ENCODE peak calls at places on chromosomes 11 and 22, in five cellular contexts. One of them, this sample, is unnamed.

GRCh38 chr22:29621761-29622526 is 18.5 kb downstream of the NF2 start:
- DNase-seq in NCI-H460: peak
- DNase-seq in activated T-helper 9 cell treated with anti-CD3 and anti-CD28 coated beads, Interleukin-2, amount 50 U/mL, for 16 hours: no peak
- DNase-seq in mucosa of gallbladder: no peak
- DNase-seq in T-helper 2 cell: no peak
- DNase-seq in this sample: no peak

GRCh38 chr11:78268516-78269410 is 80.0 kb downstream of the USP35 start:
- DNase-seq in NCI-H460: no peak
- DNase-seq in activated T-helper 9 cell treated with anti-CD3 and anti-CD28 coated beads, Interleukin-2, amount 50 U/mL, for 16 hours: no peak
- DNase-seq in mucosa of gallbladder: no peak
- DNase-seq in T-helper 2 cell: no peak
- DNase-seq in this sample: no peak

GRCh38 chr11:117058761-117059233 is 39.4 kb downstream of the SIK3 start:
- DNase-seq in T-helper 2 cell: no peak
- DNase-seq in activated T-helper 9 cell treated with anti-CD3 and anti-CD28 coated beads, Interleukin-2, amount 50 U/mL, for 16 hours: no peak
- DNase-seq in NCI-H460: no peak
- DNase-seq in mucosa of gallbladder: no peak
- DNase-seq in this sample: no peak

GRCh38 chr11:17991799-17992433 is 20.9 kb downstream of the SERGEF start:
- DNase-seq in T-helper 2 cell: peak
- DNase-seq in mucosa of gallbladder: no peak
- DNase-seq in NCI-H460: peak
- DNase-seq in activated T-helper 9 cell treated with anti-CD3 and anti-CD28 coated beads, Interleukin-2, amount 50 U/mL, for 16 hours: peak
- DNase-seq in this sample: peak

GRCh38 chr22:32904044-32904443 is 102.5 kb downstream of the TIMP3 start:
- DNase-seq in T-helper 2 cell: no peak
- DNase-seq in mucosa of gallbladder: peak
- DNase-seq in NCI-H460: peak
- DNase-seq in activated T-helper 9 cell treated with anti-CD3 and anti-CD28 coated beads, Interleukin-2, amount 50 U/mL, for 16 hours: no peak
- DNase-seq in this sample: no peak

GRCh38 chr11:107018274-107018901 is at the start of gene GUCY1A2:
- DNase-seq in activated T-helper 9 cell treated with anti-CD3 and anti-CD28 coated beads, Interleukin-2, amount 50 U/mL, for 16 hours: no peak
- DNase-seq in mucosa of gallbladder: no peak
- DNase-seq in NCI-H460: no peak
- DNase-seq in T-helper 2 cell: no peak
- DNase-seq in this sample: no peak

GRCh38 chr22:46796566-46797195 is 34.2 kb downstream of the TBC1D22A start:
- DNase-seq in activated T-helper 9 cell treated with anti-CD3 and anti-CD28 coated beads, Interleukin-2, amount 50 U/mL, for 16 hours: no peak
- DNase-seq in T-helper 2 cell: no peak
- DNase-seq in mucosa of gallbladder: no peak
- DNase-seq in NCI-H460: no peak
- DNase-seq in this sample: no peak

GRCh38 chr11:69305885-69306540 is 12.1 kb downstream of the MYEOV start:
- DNase-seq in NCI-H460: no peak
- DNase-seq in activated T-helper 9 cell treated with anti-CD3 and anti-CD28 coated beads, Interleukin-2, amount 50 U/mL, for 16 hours: no peak
- DNase-seq in T-helper 2 cell: no peak
- DNase-seq in mucosa of gallbladder: no peak
- DNase-seq in this sample: no peak

GRCh38 chr22:26438006-26438405 is 8.9 kb downstream of the ASPHD2 start:
- DNase-seq in T-helper 2 cell: no peak
- DNase-seq in activated T-helper 9 cell treated with anti-CD3 and anti-CD28 coated beads, Interleukin-2, amount 50 U/mL, for 16 hours: no peak
- DNase-seq in NCI-H460: no peak
- DNase-seq in mucosa of gallbladder: no peak
- DNase-seq in this sample: no peak

GRCh38 chr11:120563698-120564572 is 52.4 kb downstream of the GRIK4 start:
- DNase-seq in mucosa of gallbladder: no peak
- DNase-seq in T-helper 2 cell: no peak
- DNase-seq in NCI-H460: no peak
- DNase-seq in activated T-helper 9 cell treated with anti-CD3 and anti-CD28 coated beads, Interleukin-2, amount 50 U/mL, for 16 hours: no peak
- DNase-seq in this sample: no peak

GRCh38 chr11:108906329-108906728 is 241.5 kb downstream of the DDX10 start:
- DNase-seq in T-helper 2 cell: no peak
- DNase-seq in activated T-helper 9 cell treated with anti-CD3 and anti-CD28 coated beads, Interleukin-2, amount 50 U/mL, for 16 hours: no peak
- DNase-seq in mucosa of gallbladder: no peak
- DNase-seq in NCI-H460: peak
- DNase-seq in this sample: no peak

GRCh38 chr22:43401661-43402060 is 10.2 kb upstream of the MPPED1 start:
- DNase-seq in mucosa of gallbladder: no peak
- DNase-seq in activated T-helper 9 cell treated with anti-CD3 and anti-CD28 coated beads, Interleukin-2, amount 50 U/mL, for 16 hours: no peak
- DNase-seq in NCI-H460: no peak
- DNase-seq in T-helper 2 cell: no peak
- DNase-seq in this sample: no peak

GRCh38 chr22:36463783-36464184 is 17.7 kb downstream of the TXN2 start:
- DNase-seq in mucosa of gallbladder: no peak
- DNase-seq in NCI-H460: no peak
- DNase-seq in activated T-helper 9 cell treated with anti-CD3 and anti-CD28 coated beads, Interleukin-2, amount 50 U/mL, for 16 hours: no peak
- DNase-seq in T-helper 2 cell: no peak
- DNase-seq in this sample: no peak

This sample was measured in T-helper 22 cell.